ENCODE peak calls at places on chromosomes 3 and 15, in seven cellular contexts. One of them, this sample, is unnamed.

GRCh38 chr3:196694941-196695848 is 16.9 kb downstream of the CEP19 start:
- DNase-seq in endothelial cell: no peak
- DNase-seq in OCI-LY7: no peak
- DNase-seq in COR-L47: no peak
- DNase-seq in GM23338: no peak
- DNase-seq in H54: no peak
- DNase-seq in SHP77: no peak
- DNase-seq in this sample: no peak

GRCh38 chr15:70879386-70879785 is 12.8 kb downstream of the THAP10 start:
- DNase-seq in endothelial cell: no peak
- DNase-seq in OCI-LY7: no peak
- DNase-seq in GM23338: no peak
- DNase-seq in H54: no peak
- DNase-seq in SHP77: no peak
- DNase-seq in COR-L47: no peak
- DNase-seq in this sample: no peak

GRCh38 chr3:196082471-196082971 is 631 bp upstream of the TFRC start:
- DNase-seq in OCI-LY7: no peak
- DNase-seq in SHP77: no peak
- DNase-seq in COR-L47: peak; percentile 5
- DNase-seq in GM23338: no peak
- DNase-seq in endothelial cell: no peak
- DNase-seq in H54: no peak
- DNase-seq in this sample: no peak

GRCh38 chr3:174229916-174230315 is 629.2 kb upstream of the NAALADL2 start:
- DNase-seq in OCI-LY7: no peak
- DNase-seq in GM23338: no peak
- DNase-seq in COR-L47: no peak
- DNase-seq in endothelial cell: no peak
- DNase-seq in SHP77: no peak
- DNase-seq in H54: no peak
- DNase-seq in this sample: no peak

GRCh38 chr3:70519913-70520659 is 207.6 kb upstream of the MDFIC2 start:
- DNase-seq in GM23338: no peak
- DNase-seq in H54: no peak
- DNase-seq in SHP77: no peak
- DNase-seq in endothelial cell: no peak
- DNase-seq in COR-L47: no peak
- DNase-seq in OCI-LY7: no peak
- DNase-seq in this sample: no peak

GRCh38 chr3:140117111-140117526 is 182.1 kb downstream of the CLSTN2 start:
- DNase-seq in COR-L47: no peak
- DNase-seq in SHP77: no peak
- DNase-seq in H54: no peak
- DNase-seq in endothelial cell: no peak
- DNase-seq in GM23338: peak; percentile 3
- DNase-seq in OCI-LY7: no peak
- DNase-seq in this sample: no peak

GRCh38 chr3:17539436-17539835 is 203.0 kb downstream of the TBC1D5 start:
- DNase-seq in H54: no peak
- DNase-seq in SHP77: no peak
- DNase-seq in GM23338: peak; percentile 70
- DNase-seq in COR-L47: no peak
- DNase-seq in OCI-LY7: no peak
- DNase-seq in endothelial cell: no peak
- DNase-seq in this sample: no peak

GRCh38 chr15:65532738-65533051 is 2.4 kb downstream of the HACD3 start:
- DNase-seq in H54: no peak
- DNase-seq in endothelial cell: no peak
- DNase-seq in GM23338: no peak
- DNase-seq in SHP77: no peak
- DNase-seq in COR-L47: no peak
- DNase-seq in OCI-LY7: no peak
- DNase-seq in this sample: no peak

GRCh38 chr3:72487946-72488735 is 360.1 kb downstream of the SHQ1 start:
- DNase-seq in GM23338: peak; percentile 40
- DNase-seq in OCI-LY7: no peak
- DNase-seq in COR-L47: no peak
- DNase-seq in endothelial cell: no peak
- DNase-seq in H54: no peak
- DNase-seq in SHP77: no peak
- DNase-seq in this sample: no peak

GRCh38 chr3:15872807-15873206 is 75.0 kb upstream of the ANKRD28 start:
- DNase-seq in SHP77: no peak
- DNase-seq in H54: no peak
- DNase-seq in GM23338: no peak
- DNase-seq in endothelial cell: no peak
- DNase-seq in COR-L47: no peak
- DNase-seq in OCI-LY7: no peak
- DNase-seq in this sample: no peak

GRCh38 chr3:20666091-20666490 is 480.1 kb upstream of the SGO1 start:
- DNase-seq in endothelial cell: no peak
- DNase-seq in H54: no peak
- DNase-seq in SHP77: no peak
- DNase-seq in COR-L47: no peak
- DNase-seq in OCI-LY7: no peak
- DNase-seq in GM23338: no peak
- DNase-seq in this sample: no peak

GRCh38 chr3:11238880-11239279 is 33.3 kb upstream of the ATG7 start:
- DNase-seq in OCI-LY7: no peak
- DNase-seq in H54: no peak
- DNase-seq in SHP77: no peak
- DNase-seq in GM23338: no peak
- DNase-seq in endothelial cell: no peak
- DNase-seq in COR-L47: no peak
- DNase-seq in this sample: no peak

GRCh38 chr3:62374375-62374876 is 1.1 kb upstream of the FEZF2 start:
- DNase-seq in OCI-LY7: no peak
- DNase-seq in endothelial cell: peak; percentile 12
- DNase-seq in GM23338: peak; percentile 68
- DNase-seq in H54: no peak
- DNase-seq in SHP77: no peak
- DNase-seq in COR-L47: no peak
- DNase-seq in this sample: no peak